ENCODE peak calls at places on chromosome 1, in four cellular contexts. One of them, this sample, is unnamed.

GRCh38 chr1:51973587-51974474 is 16.7 kb downstream of the RAB3B start:
- DNase-seq in AG04450: no peak
- DNase-seq in amniotic epithelial cell: peak; percentile 14
- DNase-seq in fibroblast of gingiva: no peak
- DNase-seq in this sample: peak; percentile 14

GRCh38 chr1:167821969-167822685 is 91.8 kb downstream of the ADCY10 start:
- DNase-seq in amniotic epithelial cell: no peak
- DNase-seq in fibroblast of gingiva: no peak
- DNase-seq in AG04450: no peak
- DNase-seq in this sample: no peak

GRCh38 chr1:111204211-111204883 is 3.9 kb upstream of the DENND2D start:
- DNase-seq in AG04450: no peak
- DNase-seq in fibroblast of gingiva: no peak
- DNase-seq in amniotic epithelial cell: peak; percentile 14
- DNase-seq in this sample: peak; percentile 45

GRCh38 chr1:111912116-111912515 is 77.4 kb downstream of the KCND3 start:
- DNase-seq in AG04450: no peak
- DNase-seq in fibroblast of gingiva: no peak
- DNase-seq in amniotic epithelial cell: no peak
- DNase-seq in this sample: no peak

GRCh38 chr1:1435911-1436633 is 582 bp downstream of the VWA1 start:
- DNase-seq in amniotic epithelial cell: no peak
- DNase-seq in fibroblast of gingiva: no peak
- DNase-seq in AG04450: no peak
- DNase-seq in this sample: no peak

GRCh38 chr1:109771712-109772657 is 8.3 kb upstream of the EPS8L3 start:
- DNase-seq in fibroblast of gingiva: no peak
- DNase-seq in amniotic epithelial cell: peak; percentile 8
- DNase-seq in AG04450: no peak
- DNase-seq in this sample: no peak

GRCh38 chr1:119327436-119328155 is 41.0 kb upstream of the HAO2 start:
- DNase-seq in fibroblast of gingiva: peak; percentile 6
- DNase-seq in amniotic epithelial cell: peak; percentile 22
- DNase-seq in AG04450: no peak
- DNase-seq in this sample: peak; percentile 36

GRCh38 chr1:155174334-155175280 is 958 bp downstream of the TRIM46 start:
- DNase-seq in amniotic epithelial cell: peak; percentile 24
- DNase-seq in AG04450: no peak
- DNase-seq in fibroblast of gingiva: no peak
- DNase-seq in this sample: peak; percentile 54

This sample was measured in adipocyte.